ENCODE peak calls at places on chromosomes 7 and 10, in seven cellular contexts. X is PC-9, B is cardiac muscle cell, J is mucosa of descending colon, R is mammary epithelial cell, A is Peyer's patch, O is body of pancreas. I is an unnamed sample.

GRCh38 chr7:20786421-20786778 is 286 bp downstream of the SP8 start:
- DNase-seq in R (no peak), X (no peak), J (no peak), B (no peak), O (no peak), A (no peak), I (no peak)

GRCh38 chr7:151864081-151864480 is 12.8 kb downstream of the PRKAG2 start:
- DNase-seq in X (no peak), O (no peak), R (no peak), A (no peak), B (no peak), J (no peak), I (no peak)

GRCh38 chr10:26441491-26442214 is 3.5 kb downstream of the APBB1IP start:
- DNase-seq in R (no peak), B (no peak), A (no peak), X (no peak), J (no peak), O (no peak), I (no peak)

GRCh38 chr7:35232994-35233393 is 20.9 kb downstream of the TBX20 start:
- DNase-seq in A (no peak), R (no peak), B (no peak), J (no peak), O (no peak), X (no peak), I (no peak)

GRCh38 chr7:111560773-111561658 is 1.3 kb downstream of the IMMP2L start:
- DNase-seq in A (no peak), R (peak; percentile 48), X (peak; percentile 84), J (no peak), O (peak; percentile 33), B (peak; percentile 68), I (no peak)

GRCh38 chr7:74572301-74573090 is 85.0 kb upstream of the GTF2I start:
- DNase-seq in R (no peak), B (no peak), A (peak; percentile 52), X (no peak), J (peak; percentile 61), O (no peak), I (no peak)

GRCh38 chr7:151008511-151009323 is 15.6 kb downstream of the ATG9B start:
- DNase-seq in A (peak; percentile 85), B (peak; percentile 76), R (no peak), X (peak; percentile 26), J (peak; percentile 81), O (peak; percentile 63), I (no peak)

GRCh38 chr7:16347461-16348192 is 73.7 kb downstream of the CRPPA start:
- DNase-seq in A (no peak), X (peak; percentile 55), O (no peak), B (peak; percentile 21), R (peak; percentile 42), J (no peak), I (no peak)

GRCh38 chr10:78589687-78590086 is 479.1 kb upstream of the ZMIZ1 start:
- DNase-seq in R (no peak), A (peak; percentile 59), X (no peak), B (no peak), J (no peak), O (no peak), I (no peak)

GRCh38 chr7:64870656-64871055 is 32.4 kb upstream of the ZNF273 start:
- DNase-seq in O (no peak), A (peak; percentile 10), X (no peak), J (no peak), B (no peak), R (no peak), I (no peak)
- H3K9me3 ChIP-seq in O (no peaks in the 10 kb centered on the region), A (no peaks in the 10 kb centered on the region), X (no peaks in the 10 kb centered on the region), J (no peaks in the 10 kb centered on the region), B (no peaks in the 10 kb centered on the region), R (peaks cover 28% of the 10 kb centered on the region), I (no peaks in the 10 kb centered on the region)

GRCh38 chr7:23472556-23472955 is 2.3 kb upstream of the IGF2BP3 start:
- DNase-seq in O (no peak), R (no peak), B (no peak), A (no peak), J (no peak), X (no peak), I (no peak)
- H3K4me3 ChIP-seq in O (no peak overlapping the region), R (no peak overlapping the region), B (peak overlapping the region; percentile 72), A (no peak overlapping the region), J (no peak overlapping the region), X (peak overlapping the region; percentile 73), I (peak overlapping the region; percentile 65)

GRCh38 chr7:127374181-127374580 is 18.3 kb downstream of the ZNF800 start:
- DNase-seq in A (no peak), R (no peak), O (no peak), X (no peak), J (no peak), B (no peak), I (no peak)
- H3K36me3 ChIP-seq in A (no peaks in the 10 kb centered on the region), R (peaks cover 42% of the 10 kb centered on the region), O (peaks cover 19% of the 10 kb centered on the region), X (peaks cover 31% of the 10 kb centered on the region), J (no peaks in the 10 kb centered on the region), B (peaks cover 45% of the 10 kb centered on the region), I (peaks cover 36% of the 10 kb centered on the region)

DNA sequence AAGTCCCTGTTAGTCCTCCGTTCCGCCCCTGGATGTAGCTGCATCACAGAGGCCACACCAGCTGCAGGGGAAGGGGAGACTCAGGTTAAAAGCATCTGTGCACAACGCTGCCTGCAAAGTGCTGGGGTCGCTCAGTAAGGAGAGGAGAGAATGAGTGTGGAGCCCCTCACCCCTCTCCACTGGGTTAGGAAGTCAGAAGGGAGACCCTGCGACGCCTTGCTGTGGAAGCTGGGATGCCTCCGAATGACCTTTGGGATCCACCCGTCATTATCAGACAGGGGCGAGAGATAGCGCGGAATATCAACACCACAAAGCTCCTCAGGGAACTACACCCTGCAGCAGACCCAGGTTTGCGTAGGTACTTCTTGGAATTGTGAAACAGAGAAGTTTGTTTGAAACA is 167.7 kb upstream of the SHH start:
- DNase-seq in O (no peak), R (no peak), A (peak; percentile 23), X (no peak), J (no peak), B (no peak), I (no peak)
- H3K9me3 ChIP-seq in O (no peaks in the 10 kb centered on the region), R (no peaks in the 10 kb centered on the region), A (no peaks in the 10 kb centered on the region), X (no peaks in the 10 kb centered on the region), J (no peaks in the 10 kb centered on the region), B (no peaks in the 10 kb centered on the region), I (no peaks in the 10 kb centered on the region)

GRCh38 chr7:98826811-98827231 is 43.0 kb downstream of the TMEM130 start:
- DNase-seq in X (no peak), J (no peak), A (no peak), R (no peak), O (peak; percentile 75), B (no peak), I (peak; percentile 86)
- H3K4me3 ChIP-seq in X (no peak overlapping the region), J (no peak overlapping the region), A (no peak overlapping the region), R (peak overlapping the region; percentile 26), O (no peak overlapping the region), B (no peak overlapping the region), I (no peak overlapping the region)